ENCODE peak calls at places on chromosome 1, in five cellular contexts. K, H, U, G and D are unnamed samples.

GRCh38 chr1:3066250-3066711 is 2.7 kb upstream of the PRDM16 start:
- DNase-seq in U (peak; percentile 70), G (peak; percentile 22), H (no peak), K (no peak), D (no peak)

GRCh38 chr1:156122519-156123355 is 8.2 kb downstream of the LMNA start:
- DNase-seq in G (peak; percentile 92), H (peak; percentile 42), U (no peak), K (peak; percentile 68), D (peak; percentile 87)

GRCh38 chr1:209585672-209586071 is 2.2 kb downstream of the CAMK1G start:
- DNase-seq in K (no peak), U (peak; percentile 45), G (peak; percentile 19), H (peak; percentile 45), D (no peak)

GRCh38 chr1:869499-870244 is 54.1 kb upstream of the SAMD11 start:
- DNase-seq in G (peak; percentile 35), K (peak; percentile 45), U (peak; percentile 88), H (no peak), D (no peak)

GRCh38 chr1:156502749-156503671 is 2.4 kb upstream of the MEF2D start:
- DNase-seq in K (peak; percentile 94), U (no peak), G (peak; percentile 95), H (peak; percentile 66), D (peak; percentile 88)

GRCh38 chr1:6603424-6603850 is 768 bp upstream of the KLHL21 start:
- DNase-seq in U (peak; percentile 54), G (peak; percentile 83), H (peak; percentile 92), K (no peak), D (no peak)

GRCh38 chr1:17251246-17251645 is 2.3 kb downstream of the PADI3 start:
- DNase-seq in U (no peak), K (no peak), H (no peak), G (no peak), D (no peak)

GRCh38 chr1:61233121-61233659 is 150.8 kb downstream of the NFIA start:
- DNase-seq in K (no peak), G (no peak), H (no peak), U (no peak), D (no peak)